ENCODE peak calls at places on chromosomes 16 and 17, in four cellular contexts. C is GM12878, I is K562, S is SK-N-SH. Y is an unnamed sample.
A peak's percentile ranks its signal among the peaks of the same experiment; 100 is the strongest.

GRCh38 chr16:12067714-12068401 is 91.3 kb downstream of the SNX29 start:
- DNase-seq in I (peak; percentile 73), C (no peak), S (peak; percentile 74), Y (peak; percentile 41)

GRCh38 chr16:28863929-28864886 is 565 bp downstream of the SH2B1 start:
- DNase-seq in I (peak; percentile 24), S (peak; percentile 60), C (no peak), Y (no peak)

GRCh38 chr17:28623696-28624095 is 9.7 kb upstream of the RSKR start:
- DNase-seq in S (no peak), C (no peak), I (no peak), Y (no peak)

GRCh38 chr16:12002447-12003006 is 26.0 kb downstream of the SNX29 start:
- DNase-seq in C (no peak), S (no peak), I (peak; percentile 72), Y (no peak)

GRCh38 chr17:37743875-37744632 is 805 bp downstream of the HNF1B start:
- DNase-seq in S (peak; percentile 41), C (no peak), I (no peak), Y (peak; percentile 54)

GRCh38 chr17:20203761-20204263 is 194.7 kb downstream of the SPECC1 start:
- DNase-seq in I (no peak), C (peak; percentile 76), S (no peak), Y (no peak)

GRCh38 chr17:59607817-59608403 is 11.8 kb upstream of the CLTC start:
- DNase-seq in C (no peak), I (no peak), S (peak; percentile 36), Y (peak; percentile 73)

GRCh38 chr17:34582901-34583245 is 3.5 kb downstream of the TMEM132E start:
- DNase-seq in I (no peak), C (no peak), S (no peak), Y (no peak)

GRCh38 chr17:43736389-43736788 is 22.2 kb downstream of the SOST start:
- DNase-seq in I (no peak), C (no peak), S (no peak), Y (no peak)

GRCh38 chr16:17343028-17343427 is 127.7 kb downstream of the XYLT1 start:
- DNase-seq in I (no peak), C (peak; percentile 63), S (no peak), Y (no peak)

GRCh38 chr16:4140652-4141051 is 24.4 kb upstream of the ADCY9 start:
- DNase-seq in S (no peak), I (no peak), C (peak; percentile 38), Y (no peak)

GRCh38 chr16:11456741-11457140 is 111.5 kb downstream of the RMI2 start:
- DNase-seq in I (no peak), S (no peak), C (no peak), Y (no peak)

GRCh38 chr17:17208013-17208412 is 1.9 kb upstream of the PLD6 start:
- DNase-seq in C (no peak), S (no peak), I (no peak), Y (no peak)

GRCh38 chr16:66130296-66130910 is 236.1 kb upstream of the CDH5 start:
- DNase-seq in S (no peak), I (no peak), C (no peak), Y (no peak)

GRCh38 chr16:46928811-46929210 is 44.6 kb downstream of the GPT2 start:
- DNase-seq in I (no peak), S (no peak), C (no peak), Y (no peak)

GRCh38 chr16:66924527-66925321 is 611 bp downstream of the RRAD start:
- DNase-seq in C (no peak), I (peak; percentile 84), S (peak; percentile 94), Y (peak; percentile 74)

GRCh38 chr16:4369006-4369766 is 2.5 kb upstream of the VASN start:
- DNase-seq in I (no peak), S (peak; percentile 82), C (no peak), Y (no peak)

GRCh38 chr16:67017810-67018488 is 11.0 kb upstream of the CBFB start:
- DNase-seq in S (peak; percentile 89), I (peak; percentile 90), C (peak; percentile 82), Y (peak; percentile 95)

GRCh38 chr17:68512967-68513474 is 791 bp downstream of the PRKAR1A start:
- DNase-seq in S (peak; percentile 41), C (no peak), I (peak; percentile 37), Y (no peak)

GRCh38 chr17:64538508-64539120 is 31.8 kb downstream of the CEP95 start:
- DNase-seq in I (no peak), S (no peak), C (no peak), Y (no peak)

GRCh38 chr16:54923055-54923473 is 7.6 kb upstream of the IRX5 start:
- DNase-seq in I (no peak), C (no peak), S (no peak), Y (no peak)

GRCh38 chr16:19410435-19411153 is 7.1 kb upstream of the TMC5 start:
- DNase-seq in I (no peak), S (peak; percentile 76), C (no peak), Y (peak; percentile 80)

GRCh38 chr17:4980644-4981216 is 6.7 kb downstream of the CAMTA2 start:
- DNase-seq in C (no peak), S (peak; percentile 84), I (peak; percentile 60), Y (peak; percentile 31)

GRCh38 chr16:12027091-12027490 is 50.6 kb downstream of the SNX29 start:
- DNase-seq in I (no peak), S (peak; percentile 14), C (no peak), Y (no peak)

GRCh38 chr16:75087040-75087979 is 29.3 kb downstream of the LDHD start:
- DNase-seq in S (peak; percentile 36), I (peak; percentile 77), C (no peak), Y (no peak)

DNA sequence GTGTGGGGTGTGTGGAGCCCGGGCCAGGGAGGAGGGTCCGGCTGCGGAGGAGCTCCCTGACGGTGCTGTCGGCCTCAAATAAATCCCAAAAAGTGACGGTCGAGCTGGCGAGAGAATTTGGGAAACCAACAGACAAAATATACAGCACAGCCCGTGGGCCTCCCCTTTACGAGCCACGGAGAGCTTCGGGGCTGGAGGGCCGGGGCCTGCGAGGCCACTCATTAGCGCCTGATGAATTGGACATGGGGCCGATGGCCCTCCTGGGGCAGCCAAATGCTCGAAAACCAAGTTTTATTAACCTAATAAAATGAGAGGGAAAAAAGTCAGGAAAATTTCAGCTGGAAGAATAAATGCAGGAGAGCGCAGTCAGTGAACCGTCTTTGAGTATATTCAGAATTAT is 249.3 kb downstream of the C16orf95 start:
- DNase-seq in C (no peak), I (no peak), S (no peak), Y (no peak)
- TF ChIP-seq MAX in C (no peak), I (no peak), S (no peak), Y (no peak)

GRCh38 chr17:81084691-81085419 is 49.9 kb downstream of the BAIAP2 start:
- DNase-seq in I (no peak), S (no peak), C (no peak), Y (no peak)
- TF ChIP-seq USF1 in I (no peak), S (no peak), C (no peak), Y (no peak)

GRCh38 chr16:21264226-21265036 is 13.7 kb downstream of the CRYM start:
- DNase-seq in C (no peak), S (no peak), I (peak; percentile 25), Y (no peak)

GRCh38 chr16:21260870-21261791 is 17.0 kb downstream of the CRYM start:
- DNase-seq in S (no peak), I (peak; percentile 90), C (no peak), Y (no peak)

GRCh38 chr16:21265104-21265825 is 12.8 kb downstream of the CRYM start:
- DNase-seq in I (no peak), S (no peak), C (no peak), Y (no peak)

GRCh38 chr16:21262779-21263639 is 15.1 kb downstream of the CRYM start:
- DNase-seq in S (no peak), I (no peak), C (no peak), Y (no peak)

DNA sequence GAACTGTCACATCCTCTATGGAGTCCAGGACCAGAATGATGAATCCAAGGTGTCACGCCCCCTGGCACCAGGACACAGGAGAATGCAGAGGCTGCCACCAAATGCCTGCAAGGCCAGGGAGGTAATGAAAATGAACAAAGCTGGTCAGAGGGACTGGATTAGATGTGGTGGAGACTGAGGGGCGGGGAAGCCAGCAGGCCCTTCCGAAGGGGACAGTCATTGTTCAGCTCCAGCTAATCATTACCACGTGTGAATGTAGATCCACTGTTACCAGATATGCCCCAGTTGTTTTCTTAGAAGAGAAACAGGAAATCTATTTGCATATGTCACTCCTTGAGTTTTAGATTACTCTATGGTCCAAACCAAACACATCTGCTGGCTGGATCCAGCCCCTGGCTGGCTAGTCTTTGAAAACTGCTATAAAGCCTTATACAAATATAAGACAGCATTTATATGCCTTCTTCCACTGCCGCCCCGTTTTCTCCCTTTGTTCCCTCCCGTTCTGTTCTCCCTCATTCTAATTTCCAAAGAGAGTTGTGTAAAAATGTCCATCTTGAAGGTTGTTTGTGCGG is 14.4 kb downstream of the CRYM start:
- DNase-seq in I (peak; percentile 60), S (peak; percentile 79), C (peak; percentile 48), Y (no peak)
- TF ChIP-seq MAX in I (peak; percentile 31), S (no peak), C (no peak), Y (no peak)

GRCh38 chr17:51164911-51165679 is 1.1 kb upstream of the NME2 start:
- DNase-seq in S (peak; percentile 44), C (no peak), I (no peak), Y (peak; percentile 29)

GRCh38 chr17:51166987-51167931 is 1.0 kb downstream of the NME2 start:
- DNase-seq in S (peak; percentile 95), C (no peak), I (peak; percentile 91), Y (peak; percentile 60)

GRCh38 chr17:51169340-51169739 is 3.1 kb downstream of the NME2 start:
- DNase-seq in I (no peak), S (no peak), C (no peak), Y (no peak)

GRCh38 chr17:51165680-51166197 is 472 bp upstream of the NME2 start:
- DNase-seq in S (peak; percentile 67), I (no peak), C (no peak), Y (peak; percentile 38)

DNA sequence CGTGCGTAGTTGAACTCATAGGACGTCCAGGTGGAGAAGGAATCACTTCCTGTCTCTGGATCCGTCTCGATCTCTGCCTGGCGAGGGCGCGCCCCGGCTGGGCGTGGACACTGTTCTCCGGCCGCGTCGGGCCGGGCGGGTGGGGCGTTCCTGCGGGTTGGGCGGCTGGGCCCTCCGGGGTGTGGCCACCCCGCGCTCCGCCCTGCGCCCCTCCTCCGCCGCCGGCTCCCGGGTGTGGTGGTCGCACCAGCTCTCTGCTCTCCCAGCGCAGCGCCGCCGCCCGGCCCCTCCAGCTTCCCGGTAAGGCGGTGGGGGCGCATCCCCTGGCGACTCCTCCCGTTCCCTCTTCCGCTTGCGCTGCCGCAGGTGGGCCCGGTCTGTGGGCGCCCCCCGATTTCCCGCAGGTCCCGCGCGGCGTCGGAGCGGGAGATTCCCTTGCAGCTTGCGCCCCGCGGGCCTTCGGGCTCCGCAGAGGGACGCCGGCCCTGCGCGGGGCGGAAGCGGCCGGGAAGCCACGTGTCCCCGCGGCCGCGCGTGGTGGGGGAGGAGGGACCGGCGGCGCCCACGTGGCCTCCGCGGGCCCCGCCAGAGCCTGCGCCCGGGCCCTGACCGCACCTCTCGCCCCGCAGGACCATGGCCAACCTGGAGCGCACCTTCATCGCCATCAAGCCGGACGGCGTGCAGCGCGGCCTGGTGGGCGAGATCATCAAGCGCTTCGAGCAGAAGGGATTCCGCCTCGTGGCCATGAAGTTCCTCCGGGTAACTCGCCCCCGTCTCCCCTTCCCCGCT is at the start of gene NME2:
- DNase-seq in S (peak; percentile 100), I (peak; percentile 96), C (peak; percentile 40), Y (peak; percentile 92)
- TF ChIP-seq USF1 in S (peak; percentile 87), I (peak; percentile 75), C (peak; percentile 91), Y (peak; percentile 21)

Y was measured in WTC11.